ENCODE peak calls at places on chromosomes 3 and 15, in four cellular contexts. One of them, this sample, is unnamed.

GRCh38 chr15:82968066-82968465 is 15.5 kb upstream of the HOMER2 start:
- DNase-seq in HepG2: no peak
- DNase-seq in K562: no peak
- DNase-seq in GM12878: no peak
- DNase-seq in this sample: no peak

GRCh38 chr15:82113116-82113715 is 67.4 kb upstream of the MEX3B start:
- DNase-seq in GM12878: no peak
- DNase-seq in HepG2: no peak
- DNase-seq in K562: no peak
- DNase-seq in this sample: no peak

GRCh38 chr15:63234479-63234878 is 42.9 kb upstream of the APH1B start:
- DNase-seq in GM12878: no peak
- DNase-seq in HepG2: no peak
- DNase-seq in K562: no peak
- DNase-seq in this sample: no peak

GRCh38 chr3:159852821-159853505 is 135.7 kb upstream of the IL12A start:
- DNase-seq in K562: no peak
- DNase-seq in HepG2: no peak
- DNase-seq in GM12878: no peak
- DNase-seq in this sample: no peak

GRCh38 chr3:42097166-42097946 is 6.2 kb downstream of the TRAK1 start:
- DNase-seq in HepG2: no peak
- DNase-seq in GM12878: no peak
- DNase-seq in K562: no peak
- DNase-seq in this sample: no peak

GRCh38 chr3:156605686-156606605 is 51.0 kb upstream of the SSR3 start:
- DNase-seq in HepG2: no peak
- DNase-seq in K562: peak
- DNase-seq in GM12878: no peak
- DNase-seq in this sample: peak

GRCh38 chr15:55799287-55800212 is 56.6 kb upstream of the PRTG start:
- DNase-seq in HepG2: peak
- DNase-seq in K562: peak
- DNase-seq in GM12878: peak
- DNase-seq in this sample: peak

GRCh38 chr15:43316007-43316968 is 14.1 kb downstream of the LCMT2 start:
- DNase-seq in HepG2: no peak
- DNase-seq in GM12878: no peak
- DNase-seq in K562: no peak
- DNase-seq in this sample: no peak

GRCh38 chr3:143974181-143974876 is 2.7 kb downstream of the DIPK2A start:
- DNase-seq in GM12878: no peak
- DNase-seq in HepG2: no peak
- DNase-seq in K562: no peak
- DNase-seq in this sample: no peak

GRCh38 chr3:52455283-52456168 is at the start of gene NISCH:
- DNase-seq in GM12878: peak
- DNase-seq in K562: peak
- DNase-seq in HepG2: peak
- DNase-seq in this sample: peak

GRCh38 chr3:126996905-126997304 is 14.0 kb downstream of the PLXNA1 start:
- DNase-seq in HepG2: no peak
- DNase-seq in GM12878: no peak
- DNase-seq in K562: no peak
- DNase-seq in this sample: no peak

GRCh38 chr3:18442743-18443669 is 17.9 kb upstream of the SATB1 start:
- DNase-seq in K562: no peak
- DNase-seq in HepG2: no peak
- DNase-seq in GM12878: no peak
- DNase-seq in this sample: no peak

GRCh38 chr15:60172147-60172546 is 168.0 kb downstream of the FOXB1 start:
- DNase-seq in GM12878: no peak
- DNase-seq in HepG2: no peak
- DNase-seq in K562: no peak
- DNase-seq in this sample: no peak

GRCh38 chr15:70470556-70471191 is 292.7 kb downstream of the UACA start:
- DNase-seq in K562: no peak
- DNase-seq in GM12878: no peak
- DNase-seq in HepG2: no peak
- DNase-seq in this sample: no peak

GRCh38 chr15:70328137-70329115 is 230.7 kb upstream of the TLE3 start:
- DNase-seq in K562: no peak
- DNase-seq in GM12878: no peak
- DNase-seq in HepG2: no peak
- DNase-seq in this sample: no peak

GRCh38 chr3:21216598-21216997 is 534.4 kb downstream of the ZNF385D start:
- DNase-seq in K562: no peak
- DNase-seq in GM12878: no peak
- DNase-seq in HepG2: no peak
- DNase-seq in this sample: no peak

GRCh38 chr3:142940000-142940399 is 23.5 kb downstream of the PAQR9 start:
- DNase-seq in GM12878: no peak
- DNase-seq in HepG2: peak
- DNase-seq in K562: no peak
- DNase-seq in this sample: no peak

GRCh38 chr15:36598529-36599177 is 19.2 kb downstream of the CDIN1 start:
- DNase-seq in K562: no peak
- DNase-seq in GM12878: no peak
- DNase-seq in HepG2: no peak
- DNase-seq in this sample: no peak

GRCh38 chr15:77048135-77048866 is 22.6 kb downstream of the TSPAN3 start:
- DNase-seq in K562: no peak
- DNase-seq in HepG2: no peak
- DNase-seq in GM12878: no peak
- DNase-seq in this sample: no peak

GRCh38 chr3:8301977-8302589 is 199.5 kb upstream of the LMCD1 start:
- DNase-seq in GM12878: no peak
- DNase-seq in K562: peak
- DNase-seq in HepG2: peak
- DNase-seq in this sample: no peak

GRCh38 chr3:28726840-28727239 is 378.2 kb upstream of the AZI2 start:
- DNase-seq in GM12878: peak
- DNase-seq in HepG2: peak
- DNase-seq in K562: peak
- DNase-seq in this sample: peak

GRCh38 chr3:101102678-101103296 is 109.6 kb upstream of the ABI3BP start:
- DNase-seq in K562: no peak
- DNase-seq in HepG2: no peak
- DNase-seq in GM12878: no peak
- DNase-seq in this sample: no peak

GRCh38 chr3:81249540-81250029 is 511.9 kb downstream of the GBE1 start:
- DNase-seq in HepG2: peak
- DNase-seq in GM12878: no peak
- DNase-seq in K562: no peak
- DNase-seq in this sample: no peak

GRCh38 chr3:126132751-126133511 is 47.5 kb downstream of the ALDH1L1 start:
- DNase-seq in GM12878: no peak
- DNase-seq in K562: no peak
- DNase-seq in HepG2: no peak
- DNase-seq in this sample: peak

GRCh38 chr15:57772223-57772957 is 65.9 kb downstream of the POLR2M start:
- DNase-seq in K562: no peak
- DNase-seq in HepG2: no peak
- DNase-seq in GM12878: no peak
- DNase-seq in this sample: no peak

GRCh38 chr15:68730491-68731317 is 90.0 kb downstream of the ANP32A start:
- DNase-seq in HepG2: peak
- DNase-seq in GM12878: no peak
- DNase-seq in K562: peak
- DNase-seq in this sample: peak

GRCh38 chr3:43153189-43154083 is 47.6 kb upstream of the POMGNT2 start:
- DNase-seq in K562: no peak
- DNase-seq in GM12878: no peak
- DNase-seq in HepG2: no peak
- DNase-seq in this sample: no peak

GRCh38 chr3:55329849-55330248 is 157.3 kb downstream of the WNT5A start:
- DNase-seq in GM12878: no peak
- DNase-seq in HepG2: no peak
- DNase-seq in K562: no peak
- DNase-seq in this sample: no peak

GRCh38 chr15:34018021-34018645 is 20.9 kb downstream of the AVEN start:
- DNase-seq in GM12878: no peak
- DNase-seq in HepG2: no peak
- DNase-seq in K562: no peak
- DNase-seq in this sample: no peak

GRCh38 chr15:29074045-29074444 is 188.3 kb downstream of the APBA2 start:
- DNase-seq in GM12878: no peak
- DNase-seq in K562: no peak
- DNase-seq in HepG2: no peak
- DNase-seq in this sample: no peak

GRCh38 chr15:65762399-65762798 is 29.7 kb downstream of the DENND4A start:
- DNase-seq in GM12878: no peak
- DNase-seq in HepG2: no peak
- DNase-seq in K562: no peak
- DNase-seq in this sample: no peak

GRCh38 chr3:126342991-126343661 is 14.1 kb downstream of the KLF15 start:
- DNase-seq in K562: peak
- DNase-seq in GM12878: no peak
- DNase-seq in HepG2: peak
- DNase-seq in this sample: no peak

DNA sequence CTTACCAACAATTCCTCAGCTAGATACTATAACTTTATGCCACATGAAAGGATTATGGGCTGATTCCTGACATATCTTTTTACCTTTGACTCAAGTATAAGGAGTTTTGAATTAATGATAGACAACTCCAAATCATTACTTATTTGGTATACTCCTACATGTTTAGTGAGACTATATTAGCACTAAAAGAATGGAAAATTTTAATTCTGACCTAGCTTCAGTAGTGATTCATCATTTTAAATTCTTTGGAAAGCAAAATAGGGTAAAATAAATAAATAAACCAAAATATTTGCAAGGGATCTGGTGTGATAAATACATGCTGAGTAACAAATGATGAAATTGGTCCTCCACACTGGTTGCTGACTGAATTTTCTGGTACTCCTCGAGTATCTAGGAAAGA is 42.3 kb upstream of the VGLL3 start:
- DNase-seq in HepG2: no peak
- DNase-seq in GM12878: no peak
- DNase-seq in K562: no peak
- DNase-seq in this sample: no peak
- TF ChIP-seq CBX5 in HepG2: no peak
- TF ChIP-seq CBX5 in GM12878: no peak
- TF ChIP-seq CBX5 in K562: no peak
- TF ChIP-seq CBX5 in this sample: no peak

GRCh38 chr3:178629430-178630178 is 93.4 kb downstream of the KCNMB2 start:
- DNase-seq in HepG2: no peak
- DNase-seq in K562: no peak
- DNase-seq in GM12878: no peak
- DNase-seq in this sample: no peak
- TF ChIP-seq CBX5 in HepG2: no peak
- TF ChIP-seq CBX5 in K562: no peak
- TF ChIP-seq CBX5 in GM12878: no peak
- TF ChIP-seq CBX5 in this sample: no peak

DNA sequence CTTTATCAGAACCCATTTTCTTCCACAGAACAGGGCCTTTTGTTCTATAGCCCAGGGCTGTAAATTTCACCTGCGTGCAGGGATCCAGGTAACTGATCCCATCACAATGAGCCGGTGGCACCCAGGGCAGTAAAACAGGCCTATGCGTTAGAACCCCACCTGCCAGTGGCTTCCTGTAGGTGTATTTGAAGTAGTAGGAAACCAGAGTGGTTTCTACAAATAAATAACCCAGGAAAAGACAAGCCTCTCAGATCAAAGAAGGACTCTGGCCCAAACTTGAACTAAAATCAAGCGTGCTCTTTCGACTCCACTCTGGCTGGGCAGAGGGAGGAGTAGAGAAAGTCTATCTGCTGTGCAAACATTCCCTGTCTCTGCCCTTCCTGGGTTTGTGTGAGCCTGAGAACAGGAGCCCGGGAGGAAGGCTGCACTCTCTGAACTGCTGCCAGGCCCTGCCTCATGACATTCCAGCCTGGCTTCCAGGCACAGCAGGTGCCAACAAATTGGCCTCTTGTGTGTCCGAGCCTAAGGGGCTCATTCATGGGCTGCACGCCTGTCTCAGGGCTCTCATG is 77.7 kb downstream of the CEMIP start:
- DNase-seq in HepG2: peak
- DNase-seq in K562: no peak
- DNase-seq in GM12878: no peak
- DNase-seq in this sample: no peak
- TF ChIP-seq CBX5 in HepG2: peak
- TF ChIP-seq CBX5 in K562: no peak
- TF ChIP-seq CBX5 in GM12878: no peak
- TF ChIP-seq CBX5 in this sample: no peak

DNA sequence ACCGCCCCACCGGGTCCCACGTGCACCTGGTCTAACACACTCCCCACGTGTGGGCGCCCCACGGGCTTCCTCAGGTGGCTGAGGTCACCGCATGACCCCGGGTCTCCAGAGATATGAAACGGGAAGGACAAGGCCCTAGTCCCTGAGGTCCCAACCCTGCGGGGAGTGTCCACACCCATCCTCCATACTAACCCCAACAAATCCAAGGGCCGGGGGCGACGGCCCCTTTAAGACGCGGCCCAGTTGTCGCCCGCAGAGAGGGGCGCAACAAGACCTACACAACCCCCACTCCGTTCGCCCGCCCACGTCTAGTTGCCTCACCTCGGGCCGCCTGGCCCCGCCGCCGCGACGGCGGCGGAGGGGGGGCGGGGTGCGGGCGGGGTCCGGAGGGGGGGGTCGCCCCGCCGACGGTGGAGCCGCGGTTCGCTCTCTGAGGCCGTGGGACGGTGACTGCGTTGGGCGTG is 396 bp downstream of the INO80 start:
- DNase-seq in K562: peak
- DNase-seq in HepG2: peak
- DNase-seq in GM12878: no peak
- DNase-seq in this sample: no peak
- TF ChIP-seq CBX5 in K562: no peak
- TF ChIP-seq CBX5 in HepG2: no peak
- TF ChIP-seq CBX5 in GM12878: no peak
- TF ChIP-seq CBX5 in this sample: no peak

GRCh38 chr3:182308328-182308727 is 485.0 kb upstream of the ATP11B start:
- DNase-seq in GM12878: no peak
- DNase-seq in HepG2: no peak
- DNase-seq in K562: no peak
- DNase-seq in this sample: no peak

GRCh38 chr3:182303169-182303568 is 490.1 kb upstream of the ATP11B start:
- DNase-seq in GM12878: no peak
- DNase-seq in HepG2: no peak
- DNase-seq in K562: no peak
- DNase-seq in this sample: no peak

GRCh38 chr3:182305881-182306665 is 487.2 kb upstream of the ATP11B start:
- DNase-seq in K562: no peak
- DNase-seq in GM12878: no peak
- DNase-seq in HepG2: no peak
- DNase-seq in this sample: no peak

GRCh38 chr3:182309120-182309519 is 484.2 kb upstream of the ATP11B start:
- DNase-seq in GM12878: no peak
- DNase-seq in HepG2: peak
- DNase-seq in K562: peak
- DNase-seq in this sample: no peak
- TF ChIP-seq CBX5 in GM12878: no peak
- TF ChIP-seq CBX5 in HepG2: no peak
- TF ChIP-seq CBX5 in K562: no peak
- TF ChIP-seq CBX5 in this sample: no peak